ENCODE peak calls at places on chromosome 11, in eight cellular contexts. One of them, this sample, is unnamed.

GRCh38 chr11:445765-446588 is 4.1 kb upstream of the PTDSS2 start:
- DNase-seq in psoas muscle: peak
- DNase-seq in lung: no peak
- DNase-seq in Panc1: no peak
- DNase-seq in neural crest cell: no peak
- DNase-seq in A549: no peak
- DNase-seq in GM10248: no peak
- DNase-seq in stomach: no peak
- DNase-seq in this sample: no peak

GRCh38 chr11:111635706-111636045 is 33.4 kb downstream of the SIK2 start:
- DNase-seq in psoas muscle: peak
- DNase-seq in lung: no peak
- DNase-seq in Panc1: no peak
- DNase-seq in neural crest cell: no peak
- DNase-seq in A549: no peak
- DNase-seq in GM10248: no peak
- DNase-seq in stomach: no peak
- DNase-seq in this sample: no peak

GRCh38 chr11:70246196-70246595 is 24.3 kb upstream of the PPFIA1 start:
- DNase-seq in psoas muscle: no peak
- DNase-seq in lung: no peak
- DNase-seq in Panc1: no peak
- DNase-seq in neural crest cell: no peak
- DNase-seq in A549: no peak
- DNase-seq in GM10248: no peak
- DNase-seq in stomach: no peak
- DNase-seq in this sample: no peak

GRCh38 chr11:9740202-9740881 is 76.5 kb downstream of the SWAP70 start:
- DNase-seq in psoas muscle: no peak
- DNase-seq in lung: no peak
- DNase-seq in Panc1: no peak
- DNase-seq in neural crest cell: no peak
- DNase-seq in A549: no peak
- DNase-seq in GM10248: no peak
- DNase-seq in stomach: no peak
- DNase-seq in this sample: no peak

GRCh38 chr11:71336176-71336995 is 84.0 kb upstream of the SHANK2 start:
- DNase-seq in psoas muscle: no peak
- DNase-seq in lung: no peak
- DNase-seq in Panc1: no peak
- DNase-seq in neural crest cell: no peak
- DNase-seq in A549: no peak
- DNase-seq in GM10248: no peak
- DNase-seq in stomach: peak
- DNase-seq in this sample: no peak

GRCh38 chr11:78646564-78647185 is 72.0 kb upstream of the NARS2 start:
- DNase-seq in psoas muscle: peak
- DNase-seq in lung: peak
- DNase-seq in Panc1: peak
- DNase-seq in neural crest cell: peak
- DNase-seq in A549: peak
- DNase-seq in GM10248: peak
- DNase-seq in stomach: peak
- DNase-seq in this sample: peak

GRCh38 chr11:131859811-131860210 is 489.4 kb downstream of the NTM start:
- DNase-seq in psoas muscle: no peak
- DNase-seq in lung: no peak
- DNase-seq in Panc1: no peak
- DNase-seq in neural crest cell: no peak
- DNase-seq in A549: no peak
- DNase-seq in GM10248: no peak
- DNase-seq in stomach: no peak
- DNase-seq in this sample: no peak

GRCh38 chr11:10623797-10624761 is 55.6 kb upstream of the LYVE1 start:
- DNase-seq in psoas muscle: peak
- DNase-seq in lung: peak
- DNase-seq in Panc1: peak
- DNase-seq in neural crest cell: peak
- DNase-seq in A549: peak
- DNase-seq in GM10248: peak
- DNase-seq in stomach: no peak
- DNase-seq in this sample: no peak

GRCh38 chr11:74559110-74559933 is 33.1 kb upstream of the POLD3 start:
- DNase-seq in psoas muscle: no peak
- DNase-seq in lung: no peak
- DNase-seq in Panc1: no peak
- DNase-seq in neural crest cell: no peak
- DNase-seq in A549: no peak
- DNase-seq in GM10248: no peak
- DNase-seq in stomach: no peak
- DNase-seq in this sample: no peak

GRCh38 chr11:84922212-84922805 is 704.8 kb downstream of the DLG2 start:
- DNase-seq in psoas muscle: no peak
- DNase-seq in lung: no peak
- DNase-seq in Panc1: no peak
- DNase-seq in neural crest cell: no peak
- DNase-seq in A549: no peak
- DNase-seq in GM10248: no peak
- DNase-seq in stomach: no peak
- DNase-seq in this sample: no peak

GRCh38 chr11:45161252-45162063 is 15.0 kb downstream of the PRDM11 start:
- DNase-seq in psoas muscle: peak
- DNase-seq in lung: no peak
- DNase-seq in Panc1: no peak
- DNase-seq in neural crest cell: no peak
- DNase-seq in A549: no peak
- DNase-seq in GM10248: no peak
- DNase-seq in stomach: peak
- DNase-seq in this sample: no peak

GRCh38 chr11:33294797-33295196 is 37.6 kb downstream of the HIPK3 start:
- DNase-seq in psoas muscle: no peak
- DNase-seq in lung: no peak
- DNase-seq in Panc1: no peak
- DNase-seq in neural crest cell: no peak
- DNase-seq in A549: no peak
- DNase-seq in GM10248: no peak
- DNase-seq in stomach: no peak
- DNase-seq in this sample: no peak

GRCh38 chr11:88152381-88152780 is 22.9 kb downstream of the RAB38 start:
- DNase-seq in psoas muscle: no peak
- DNase-seq in lung: no peak
- DNase-seq in Panc1: no peak
- DNase-seq in neural crest cell: no peak
- DNase-seq in A549: no peak
- DNase-seq in GM10248: no peak
- DNase-seq in stomach: no peak
- DNase-seq in this sample: no peak

GRCh38 chr11:81007046-81007445 is 1566.2 kb upstream of the TENM4 start:
- DNase-seq in psoas muscle: no peak
- DNase-seq in lung: no peak
- DNase-seq in Panc1: no peak
- DNase-seq in neural crest cell: no peak
- DNase-seq in A549: no peak
- DNase-seq in GM10248: no peak
- DNase-seq in stomach: no peak
- DNase-seq in this sample: no peak

GRCh38 chr11:115985896-115986295 is 481.7 kb upstream of the CADM1 start:
- DNase-seq in psoas muscle: no peak
- DNase-seq in lung: no peak
- DNase-seq in Panc1: no peak
- DNase-seq in neural crest cell: no peak
- DNase-seq in A549: no peak
- DNase-seq in GM10248: no peak
- DNase-seq in stomach: no peak
- DNase-seq in this sample: no peak

GRCh38 chr11:123211981-123212380 is 16.9 kb upstream of the CLMP start:
- DNase-seq in psoas muscle: no peak
- DNase-seq in lung: no peak
- DNase-seq in Panc1: no peak
- DNase-seq in neural crest cell: no peak
- DNase-seq in A549: no peak
- DNase-seq in GM10248: no peak
- DNase-seq in stomach: no peak
- DNase-seq in this sample: no peak

GRCh38 chr11:35945137-35945518 is 1.3 kb downstream of the LDLRAD3 start:
- DNase-seq in psoas muscle: no peak
- DNase-seq in lung: no peak
- DNase-seq in Panc1: no peak
- DNase-seq in neural crest cell: no peak
- DNase-seq in A549: no peak
- DNase-seq in GM10248: no peak
- DNase-seq in stomach: no peak
- DNase-seq in this sample: no peak

GRCh38 chr11:43738600-43739409 is 58.3 kb downstream of the HSD17B12 start:
- DNase-seq in psoas muscle: no peak
- DNase-seq in lung: no peak
- DNase-seq in Panc1: no peak
- DNase-seq in neural crest cell: no peak
- DNase-seq in A549: no peak
- DNase-seq in GM10248: no peak
- DNase-seq in stomach: no peak
- DNase-seq in this sample: no peak

GRCh38 chr11:124898711-124899110 is 1.0 kb upstream of the ROBO4 start:
- DNase-seq in psoas muscle: peak
- DNase-seq in lung: no peak
- DNase-seq in Panc1: no peak
- DNase-seq in neural crest cell: no peak
- DNase-seq in A549: no peak
- DNase-seq in GM10248: no peak
- DNase-seq in stomach: no peak
- DNase-seq in this sample: no peak

GRCh38 chr11:1276061-1276790 is 33.2 kb downstream of the TOLLIP start:
- DNase-seq in psoas muscle: no peak
- DNase-seq in lung: no peak
- DNase-seq in Panc1: no peak
- DNase-seq in neural crest cell: no peak
- DNase-seq in A549: no peak
- DNase-seq in GM10248: no peak
- DNase-seq in stomach: no peak
- DNase-seq in this sample: no peak

GRCh38 chr11:128776088-128776433 is 82.2 kb downstream of the FLI1 start:
- DNase-seq in psoas muscle: no peak
- DNase-seq in lung: no peak
- DNase-seq in Panc1: no peak
- DNase-seq in neural crest cell: no peak
- DNase-seq in A549: no peak
- DNase-seq in GM10248: no peak
- DNase-seq in stomach: no peak
- DNase-seq in this sample: peak

GRCh38 chr11:65637794-65638317 is at the start of gene SIPA1:
- DNase-seq in psoas muscle: peak
- DNase-seq in lung: peak
- DNase-seq in Panc1: peak
- DNase-seq in neural crest cell: peak
- DNase-seq in A549: peak
- DNase-seq in GM10248: peak
- DNase-seq in stomach: peak
- DNase-seq in this sample: peak
- TF ChIP-seq CTCF in psoas muscle: peak
- TF ChIP-seq CTCF in lung: peak
- TF ChIP-seq CTCF in Panc1: no peak
- TF ChIP-seq CTCF in neural crest cell: peak
- TF ChIP-seq CTCF in A549: no peak
- TF ChIP-seq CTCF in GM10248: peak
- TF ChIP-seq CTCF in stomach: no peak
- TF ChIP-seq CTCF in this sample: no peak

GRCh38 chr11:86955674-86956522 is 703 bp upstream of the FZD4 start:
- DNase-seq in psoas muscle: peak
- DNase-seq in lung: peak
- DNase-seq in Panc1: no peak
- DNase-seq in neural crest cell: peak
- DNase-seq in A549: peak
- DNase-seq in GM10248: peak
- DNase-seq in stomach: peak
- DNase-seq in this sample: peak
- TF ChIP-seq CTCF in psoas muscle: peak
- TF ChIP-seq CTCF in lung: peak
- TF ChIP-seq CTCF in Panc1: peak
- TF ChIP-seq CTCF in neural crest cell: no peak
- TF ChIP-seq CTCF in A549: peak
- TF ChIP-seq CTCF in GM10248: peak
- TF ChIP-seq CTCF in stomach: no peak
- TF ChIP-seq CTCF in this sample: no peak

DNA sequence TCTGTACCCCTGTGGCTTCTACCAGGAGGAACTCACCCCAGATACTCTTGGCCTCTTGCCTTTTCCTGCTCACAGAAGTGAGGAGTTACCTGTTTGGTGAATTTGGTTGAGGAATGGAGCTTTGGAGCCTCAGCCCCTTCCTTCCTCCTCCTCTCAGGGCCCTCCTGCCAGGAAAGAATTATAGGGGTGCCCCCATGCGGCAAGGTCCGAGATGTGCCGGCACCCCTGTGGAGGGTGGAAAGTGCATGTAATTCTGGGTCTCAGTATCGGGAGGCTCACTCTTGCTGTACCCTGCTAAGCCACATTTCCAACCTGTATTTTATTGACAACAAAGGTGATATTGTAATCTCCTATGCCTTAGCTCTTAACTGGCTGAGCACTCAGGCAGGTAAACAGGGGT is 13.7 kb upstream of the IGSF22 start:
- DNase-seq in psoas muscle: no peak
- DNase-seq in lung: no peak
- DNase-seq in Panc1: no peak
- DNase-seq in neural crest cell: no peak
- DNase-seq in A549: no peak
- DNase-seq in GM10248: no peak
- DNase-seq in stomach: no peak
- DNase-seq in this sample: no peak
- TF ChIP-seq CTCF in psoas muscle: no peak
- TF ChIP-seq CTCF in lung: no peak
- TF ChIP-seq CTCF in Panc1: no peak
- TF ChIP-seq CTCF in neural crest cell: no peak
- TF ChIP-seq CTCF in A549: no peak
- TF ChIP-seq CTCF in GM10248: no peak
- TF ChIP-seq CTCF in stomach: no peak
- TF ChIP-seq CTCF in this sample: no peak

GRCh38 chr11:12287374-12288211 is 89.8 kb upstream of the PARVA start:
- DNase-seq in psoas muscle: peak
- DNase-seq in lung: peak
- DNase-seq in Panc1: peak
- DNase-seq in neural crest cell: peak
- DNase-seq in A549: peak
- DNase-seq in GM10248: peak
- DNase-seq in stomach: peak
- DNase-seq in this sample: no peak

GRCh38 chr11:12288212-12288933 is 89.0 kb upstream of the PARVA start:
- DNase-seq in psoas muscle: peak
- DNase-seq in lung: peak
- DNase-seq in Panc1: peak
- DNase-seq in neural crest cell: peak
- DNase-seq in A549: peak
- DNase-seq in GM10248: peak
- DNase-seq in stomach: peak
- DNase-seq in this sample: no peak

GRCh38 chr11:12289667-12290476 is 87.5 kb upstream of the PARVA start:
- DNase-seq in psoas muscle: no peak
- DNase-seq in lung: no peak
- DNase-seq in Panc1: no peak
- DNase-seq in neural crest cell: no peak
- DNase-seq in A549: no peak
- DNase-seq in GM10248: peak
- DNase-seq in stomach: peak
- DNase-seq in this sample: no peak

GRCh38 chr11:12290477-12290922 is 86.9 kb upstream of the PARVA start:
- DNase-seq in psoas muscle: no peak
- DNase-seq in lung: no peak
- DNase-seq in Panc1: no peak
- DNase-seq in neural crest cell: no peak
- DNase-seq in A549: no peak
- DNase-seq in GM10248: peak
- DNase-seq in stomach: peak
- DNase-seq in this sample: no peak

GRCh38 chr11:12288934-12289666 is 88.3 kb upstream of the PARVA start:
- DNase-seq in psoas muscle: no peak
- DNase-seq in lung: no peak
- DNase-seq in Panc1: no peak
- DNase-seq in neural crest cell: no peak
- DNase-seq in A549: no peak
- DNase-seq in GM10248: peak
- DNase-seq in stomach: no peak
- DNase-seq in this sample: no peak
- TF ChIP-seq CTCF in psoas muscle: no peak
- TF ChIP-seq CTCF in lung: no peak
- TF ChIP-seq CTCF in Panc1: peak
- TF ChIP-seq CTCF in neural crest cell: no peak
- TF ChIP-seq CTCF in A549: peak
- TF ChIP-seq CTCF in GM10248: peak
- TF ChIP-seq CTCF in stomach: no peak
- TF ChIP-seq CTCF in this sample: peak

This sample was measured in CD8-positive, alpha-beta T cell.